ENCODE peak calls at places on chromosomes 1 and 21, in six cellular contexts. L, R, G, Q, I and C are unnamed samples.

GRCh38 chr1:162882248-162882666 is 21.3 kb upstream of the CCDC190 start:
- DNase-seq in R (no peak), I (no peak), Q (no peak), G (no peak), L (no peak), C (no peak)

GRCh38 chr1:88979054-88979748 is 13.2 kb downstream of the KYAT3 start:
- DNase-seq in I (no peak), G (no peak), Q (no peak), R (no peak), L (no peak), C (no peak)

GRCh38 chr1:169484683-169485426 is 889 bp downstream of the SLC19A2 start:
- DNase-seq in L (no peak), G (peak; percentile 85), R (peak; percentile 27), I (no peak), Q (no peak), C (peak; percentile 13)

GRCh38 chr1:223714849-223715709 is 2.7 kb downstream of the CAPN2 start:
- DNase-seq in G (no peak), Q (no peak), L (peak; percentile 66), I (no peak), R (peak; percentile 53), C (no peak)

GRCh38 chr1:46687095-46687659 is 15.5 kb downstream of the TEX38 start:
- DNase-seq in G (no peak), L (no peak), R (no peak), Q (no peak), I (no peak), C (no peak)

GRCh38 chr21:31142600-31142999 is 104.3 kb upstream of the KRTAP19-8 start:
- DNase-seq in R (no peak), Q (no peak), I (no peak), G (no peak), L (no peak), C (no peak)

GRCh38 chr21:31310750-31311149 is 33.3 kb downstream of the TIAM1 start:
- DNase-seq in L (no peak), Q (no peak), I (no peak), G (no peak), R (no peak), C (no peak)

GRCh38 chr21:42537106-42537742 is 23.6 kb downstream of the SLC37A1 start:
- DNase-seq in I (no peak), L (no peak), Q (no peak), R (no peak), G (no peak), C (no peak)

GRCh38 chr1:85577421-85578320 is 2.9 kb upstream of the CCN1 start:
- DNase-seq in I (no peak), R (no peak), G (no peak), Q (no peak), L (no peak), C (no peak)

GRCh38 chr1:66246371-66247262 is 287.3 kb upstream of the SGIP1 start:
- DNase-seq in L (no peak), Q (no peak), G (no peak), R (no peak), I (no peak), C (no peak)
- TF ChIP-seq ZNF274 in L (no peak), Q (no peak), G (no peak), R (no peak), I (no peak), C (no peak)

GRCh38 chr1:2315711-2316450 is 75.5 kb downstream of the MORN1 start:
- DNase-seq in G (no peak), Q (no peak), I (no peak), R (no peak), L (no peak), C (no peak)
- H3K4me1 ChIP-seq in G (peaks cover 70% of the 10 kb centered on the region), Q (peaks cover 39% of the 10 kb centered on the region), I (peaks cover 10% of the 10 kb centered on the region), R (peaks cover 10% of the 10 kb centered on the region), L (peaks cover 16% of the 10 kb centered on the region), C (peaks cover 41% of the 10 kb centered on the region)

DNA sequence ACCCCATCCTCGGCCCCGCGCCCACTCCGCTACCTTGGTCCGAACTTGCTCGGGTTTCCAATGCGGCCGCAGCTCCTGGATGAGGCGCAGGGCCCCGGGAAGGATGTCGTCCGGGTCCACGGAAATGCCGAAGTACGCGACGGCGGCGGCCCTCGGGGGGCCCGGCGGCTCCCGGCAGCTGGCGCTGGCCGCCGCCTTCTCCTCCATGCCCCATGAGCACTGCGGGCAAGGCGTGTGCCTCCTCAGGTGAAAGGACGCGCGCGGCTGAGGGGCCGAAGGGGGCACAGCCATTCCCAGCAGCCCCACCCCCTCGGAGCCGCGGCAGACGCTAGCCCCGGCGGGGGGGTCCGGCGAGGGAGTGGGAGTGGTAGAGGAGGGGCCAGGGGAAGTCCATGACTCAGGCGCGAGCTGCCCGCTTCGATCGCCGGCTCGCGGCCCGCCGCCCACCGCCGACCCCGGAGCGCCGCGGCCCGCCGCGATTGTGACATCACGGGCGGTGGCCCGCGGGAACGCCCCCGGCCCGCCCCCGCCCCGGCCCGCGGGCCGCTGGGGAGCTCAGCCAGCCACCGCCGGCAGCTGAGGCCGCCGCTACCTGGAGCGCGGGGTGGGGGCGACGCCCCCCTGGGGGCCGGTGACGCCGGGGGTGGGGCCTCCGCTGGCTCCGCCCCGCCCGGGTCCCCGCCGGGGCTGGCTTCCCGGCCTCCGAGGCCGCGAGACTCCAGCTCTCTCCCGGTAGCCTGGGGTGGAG is at the start of gene ETNK2:
- DNase-seq in Q (no peak), R (peak; percentile 99), L (no peak), I (no peak), G (no peak), C (no peak)
- TF ChIP-seq YY1 in Q (no peak), R (no peak), L (no peak), I (no peak), G (no peak), C (no peak)

DNA sequence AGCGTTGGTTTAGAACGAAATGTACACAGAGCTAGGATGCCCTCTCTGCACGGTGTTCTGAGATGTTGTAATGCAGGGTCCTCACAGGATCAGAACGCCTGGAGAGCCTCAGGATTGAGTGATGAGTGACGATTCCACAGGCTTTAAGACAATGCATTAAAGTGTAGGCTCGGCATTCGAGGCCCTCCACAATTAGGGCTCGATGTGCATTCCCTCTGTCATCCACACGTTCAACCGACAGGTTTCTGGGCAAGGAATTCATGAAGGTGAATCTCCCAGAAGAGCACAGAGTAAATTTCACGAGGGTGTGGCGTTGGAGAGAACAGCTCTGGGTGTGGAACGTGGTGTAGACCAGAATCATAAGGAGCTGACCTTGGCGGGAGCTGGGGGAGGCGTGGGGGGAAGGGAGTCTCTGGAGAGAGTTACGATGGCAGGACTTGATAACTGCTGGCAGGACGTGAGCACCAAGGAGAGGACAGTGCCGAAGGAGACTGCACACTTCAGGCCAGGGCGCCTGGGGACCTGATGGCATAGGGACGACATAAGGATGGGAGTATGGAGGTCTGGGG is 51.0 kb upstream of the EFHD2 start:
- DNase-seq in I (no peak), L (no peak), Q (no peak), G (no peak), R (peak; percentile 72), C (no peak)
- TF ChIP-seq ZNF274 in I (no peak), L (no peak), Q (no peak), G (no peak), R (no peak), C (no peak)

GRCh38 chr1:202589190-202589680 is 121.0 kb downstream of the SYT2 start:
- DNase-seq in L (peak; percentile 92), G (peak; percentile 88), R (no peak), Q (peak; percentile 77), I (no peak), C (peak; percentile 95)
- H3K4me1 ChIP-seq in L (peaks cover 25% of the 10 kb centered on the region), G (peaks cover 29% of the 10 kb centered on the region), R (peaks cover 20% of the 10 kb centered on the region), Q (no peaks in the 10 kb centered on the region), I (peaks cover 10% of the 10 kb centered on the region), C (peaks cover 14% of the 10 kb centered on the region)